ENCODE peak calls at places on chromosomes 13 and 19, in nine cellular contexts. N is ascending aorta; V is left ventricle myocardium inferior; G is HCT116; P is cardiac muscle cell; H is Panc1; D is suprapubic skin; E is SJSA1; R is CD8-positive, alpha-beta memory T cell. X is an unnamed sample.

GRCh38 chr19:2345076-2345475 is 15.0 kb upstream of the TMPRSS9 start:
- DNase-seq in R (no peak), P (no peak), H (no peak), V (no peak), E (no peak), N (no peak), D (no peak), G (no peak), X (no peak)

GRCh38 chr13:101942038-101942437 is 459.8 kb downstream of the FGF14 start:
- DNase-seq in H (peak; percentile 13), V (no peak), R (no peak), G (no peak), P (peak; percentile 66), D (no peak), N (no peak), E (peak; percentile 10), X (peak; percentile 16)

GRCh38 chr19:3406571-3407111 is 40.3 kb downstream of the NFIC start:
- DNase-seq in P (no peak), G (no peak), H (no peak), V (no peak), E (no peak), D (no peak), R (no peak), N (no peak), X (no peak)

GRCh38 chr13:113558461-113558860 is 26.1 kb upstream of the TFDP1 start:
- DNase-seq in N (peak; percentile 42), V (no peak), D (no peak), H (no peak), G (no peak), R (no peak), E (no peak), P (no peak), X (no peak)

GRCh38 chr13:106083620-106084350 is 451.7 kb downstream of the EFNB2 start:
- DNase-seq in R (no peak), G (peak; percentile 46), H (no peak), P (peak; percentile 31), V (no peak), N (no peak), D (no peak), E (peak; percentile 72), X (no peak)

GRCh38 chr19:58575183-58576041 is 2.3 kb upstream of the MZF1 start:
- DNase-seq in R (peak; percentile 65), N (peak; percentile 96), V (peak; percentile 92), G (peak; percentile 79), E (peak; percentile 99), P (peak; percentile 95), H (peak; percentile 74), D (peak; percentile 94), X (peak; percentile 85)

GRCh38 chr13:46086985-46087384 is 17.8 kb downstream of the CPB2 start:
- DNase-seq in H (no peak), N (no peak), R (no peak), G (no peak), V (no peak), E (no peak), D (no peak), P (no peak), X (no peak)

GRCh38 chr19:57887195-57887941 is 1.5 kb downstream of the ZNF814 start:
- DNase-seq in D (no peak), P (peak; percentile 50), N (no peak), R (no peak), V (no peak), H (no peak), E (no peak), G (no peak), X (peak; percentile 98)

GRCh38 chr19:17720487-17720839 is 1.2 kb downstream of the MAP1S start:
- DNase-seq in E (no peak), P (no peak), R (no peak), G (no peak), N (no peak), D (no peak), V (no peak), H (no peak), X (no peak)

GRCh38 chr13:26257049-26257448 is 3.1 kb downstream of the CDK8 start:
- DNase-seq in E (no peak), G (no peak), D (no peak), V (no peak), H (no peak), R (no peak), N (no peak), P (no peak), X (no peak)

GRCh38 chr19:14536926-14537692 is 7.7 kb downstream of the TECR start:
- DNase-seq in D (peak; percentile 85), P (peak; percentile 82), E (no peak), H (no peak), G (peak; percentile 88), N (peak; percentile 72), V (peak; percentile 72), R (no peak), X (peak; percentile 77)

GRCh38 chr13:53028063-53028462 is 550 bp upstream of the OLFM4 start:
- DNase-seq in V (no peak), G (no peak), E (no peak), P (no peak), N (no peak), R (no peak), D (no peak), H (no peak), X (no peak)

GRCh38 chr19:50214699-50215543 is 11.5 kb downstream of the MYH14 start:
- DNase-seq in V (no peak), E (no peak), P (no peak), G (peak; percentile 52), N (no peak), H (no peak), D (peak; percentile 80), R (no peak), X (no peak)

GRCh38 chr13:24541127-24541475 is 28.5 kb upstream of the PARP4 start:
- DNase-seq in G (no peak), P (no peak), N (no peak), E (no peak), V (no peak), H (no peak), D (no peak), R (no peak), X (no peak)

GRCh38 chr13:89204435-89204834 is 1533.3 kb downstream of the SLITRK5 start:
- DNase-seq in P (no peak), E (no peak), N (no peak), D (no peak), H (no peak), R (no peak), G (no peak), V (no peak), X (no peak)

DNA sequence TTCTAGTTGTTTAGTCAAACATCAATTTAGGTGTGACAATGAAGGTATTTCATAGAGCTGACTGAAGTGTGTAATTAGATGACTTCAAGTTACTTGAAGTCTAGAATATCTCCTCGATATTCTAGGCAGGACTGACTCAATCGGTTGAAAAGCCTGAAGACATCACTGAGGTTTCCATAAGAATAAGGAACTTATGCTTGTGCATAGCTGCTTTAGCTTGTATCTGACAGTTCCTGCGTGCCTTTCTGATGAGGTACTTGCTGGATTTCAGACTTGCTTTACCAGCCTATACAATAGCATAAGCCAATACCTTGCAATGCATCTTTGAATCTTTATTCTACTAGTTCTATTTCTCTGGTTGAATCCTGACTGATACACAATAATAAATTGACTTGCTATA is 1534.7 kb downstream of the SLITRK5 start:
- DNase-seq in R (no peak), H (no peak), V (no peak), P (peak; percentile 1), E (no peak), G (no peak), N (no peak), D (no peak), X (no peak)
- H3K4me1 ChIP-seq in R (no peaks in the 10 kb centered on the region), H (no peaks in the 10 kb centered on the region), V (no peaks in the 10 kb centered on the region), P (no peaks in the 10 kb centered on the region), E (no peaks in the 10 kb centered on the region), G (no peaks in the 10 kb centered on the region), N (no peaks in the 10 kb centered on the region), D (no peaks in the 10 kb centered on the region), X (no peaks in the 10 kb centered on the region)

DNA sequence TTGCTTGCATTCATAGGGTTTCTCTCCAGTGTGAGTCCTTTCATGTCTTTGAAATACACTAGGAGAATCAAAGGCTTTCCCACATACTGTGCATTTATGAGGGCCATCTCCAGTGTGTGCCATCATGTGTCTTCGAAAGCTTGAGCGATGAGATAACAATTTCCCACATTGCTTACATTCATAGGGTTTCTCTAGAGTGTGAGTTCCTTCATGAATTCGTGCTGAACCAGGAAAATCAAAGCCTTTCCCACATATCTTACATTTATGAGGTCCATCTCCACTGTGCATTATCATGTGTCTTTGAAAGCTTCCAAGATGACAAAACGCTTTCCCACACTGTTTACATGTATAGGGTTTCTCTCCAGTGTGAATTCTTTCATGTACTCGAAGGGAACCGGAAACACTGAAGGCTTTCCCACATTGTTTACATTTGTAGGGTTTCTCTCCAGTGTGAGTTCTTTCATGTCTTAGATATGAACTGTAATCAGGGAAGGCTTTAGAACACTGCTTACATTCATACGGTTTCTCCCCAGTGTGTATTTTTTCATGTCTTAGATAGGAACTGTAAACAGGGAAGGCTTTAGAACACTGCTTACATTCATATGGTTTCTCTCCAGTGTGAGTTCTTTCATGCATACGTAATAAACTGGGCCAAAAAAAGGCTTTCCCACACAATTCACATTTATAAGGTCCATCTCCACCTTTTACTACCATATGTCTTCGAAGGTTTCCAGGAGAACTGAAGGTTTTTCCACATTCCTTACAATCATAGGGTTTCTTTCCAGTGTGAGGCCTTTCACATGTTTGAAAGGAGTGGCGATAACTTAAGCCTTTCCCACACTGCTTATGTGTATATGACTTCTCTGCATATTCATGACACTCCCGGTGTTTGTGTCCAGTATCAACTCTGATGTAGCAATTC is 21.4 kb downstream of the ZNF44 start:
- DNase-seq in P (no peak), G (no peak), E (no peak), H (no peak), D (no peak), V (no peak), R (no peak), N (no peak), X (no peak)
- H3K9me3 ChIP-seq in P (peaks cover 4% of the 10 kb centered on the region), G (peaks cover 44% of the 10 kb centered on the region), E (peaks cover 56% of the 10 kb centered on the region), H (peaks cover 69% of the 10 kb centered on the region), D (peaks cover 54% of the 10 kb centered on the region), V (peaks cover 100% of the 10 kb centered on the region), R (peaks cover 57% of the 10 kb centered on the region), N (peaks cover 100% of the 10 kb centered on the region), X (peaks cover 31% of the 10 kb centered on the region)

DNA sequence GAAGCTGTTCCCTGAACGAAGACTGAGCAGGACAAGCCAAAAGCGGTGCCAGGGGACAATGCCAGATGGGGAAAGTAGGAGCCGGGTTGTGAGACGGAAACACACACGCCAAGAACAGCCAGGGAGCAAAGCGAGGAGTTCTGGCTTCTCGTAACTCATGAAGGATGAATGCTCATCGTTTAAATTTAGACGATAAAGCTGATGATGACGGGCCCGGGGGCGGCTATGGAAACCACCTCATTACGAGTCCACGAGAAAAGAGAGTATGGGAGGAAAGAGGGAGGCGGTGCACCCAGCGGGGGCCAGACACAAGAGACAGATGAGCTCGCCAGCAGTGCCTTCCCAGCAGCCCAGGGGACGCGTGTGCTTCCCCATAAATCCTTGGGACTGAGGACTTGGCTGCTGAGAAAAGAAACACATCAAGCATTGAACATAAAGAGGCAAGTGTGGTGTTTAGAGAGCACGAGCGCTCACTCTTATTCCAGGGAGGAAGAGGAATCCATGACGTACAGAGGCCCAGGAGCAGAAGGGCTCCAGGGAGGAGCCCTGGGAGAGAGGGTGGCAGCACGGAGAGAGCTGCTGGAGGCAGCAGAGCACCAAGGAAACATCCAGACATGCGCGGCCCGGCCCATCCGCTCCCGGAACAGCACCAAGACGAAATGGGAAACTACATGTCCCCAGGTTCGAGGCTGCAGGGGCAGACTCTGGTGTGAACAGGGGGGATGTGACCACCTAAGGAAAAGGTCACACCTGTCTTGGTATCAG is 70.7 kb downstream of the EPS15L1 start:
- DNase-seq in V (no peak), E (no peak), H (no peak), R (no peak), N (peak; percentile 80), D (peak; percentile 76), P (no peak), G (no peak), X (no peak)
- H3K36me3 ChIP-seq in V (peaks cover 76% of the 10 kb centered on the region), E (peaks cover 70% of the 10 kb centered on the region), H (peaks cover 2% of the 10 kb centered on the region), R (peaks cover 24% of the 10 kb centered on the region), N (peaks cover 51% of the 10 kb centered on the region), D (peaks cover 57% of the 10 kb centered on the region), P (peaks cover 44% of the 10 kb centered on the region), G (peaks cover 35% of the 10 kb centered on the region), X (peaks cover 70% of the 10 kb centered on the region)

GRCh38 chr19:38318595-38319142 is 976 bp upstream of the KCNK6 start:
- DNase-seq in G (no peak), H (no peak), V (peak; percentile 55), E (no peak), R (no peak), N (no peak), D (no peak), P (no peak), X (no peak)
- H3K4me1 ChIP-seq in G (peaks cover 48% of the 10 kb centered on the region), H (peaks cover 17% of the 10 kb centered on the region), V (peaks cover 75% of the 10 kb centered on the region), E (peaks cover 18% of the 10 kb centered on the region), R (peaks cover 48% of the 10 kb centered on the region), N (peaks cover 11% of the 10 kb centered on the region), D (peaks cover 68% of the 10 kb centered on the region), P (no peaks in the 10 kb centered on the region), X (peaks cover 19% of the 10 kb centered on the region)

X was measured in HAP-1.